ENCODE peak calls at places on chromosome 12, in five cellular contexts. A is lower lobe of right lung, Y is GM23248, J is pancreas, Z is astrocyte. X is an unnamed sample.

GRCh38 chr12:69666798-69667197 is 32.3 kb downstream of the BEST3 start:
- DNase-seq in A (no peak), Y (no peak), J (no peak), Z (no peak), X (no peak)

GRCh38 chr12:13654456-13654855 is 326.9 kb downstream of the GRIN2B start:
- DNase-seq in A (no peak), Y (no peak), J (no peak), Z (no peak), X (no peak)

GRCh38 chr12:128009108-128009507 is 257.9 kb upstream of the TMEM132C start:
- DNase-seq in A (no peak), Y (no peak), J (no peak), Z (no peak), X (no peak)

GRCh38 chr12:23002381-23002780 is 377.4 kb downstream of the ETNK1 start:
- DNase-seq in A (no peak), Y (no peak), J (no peak), Z (no peak), X (no peak)

GRCh38 chr12:68532204-68532886 is 78.4 kb upstream of the RAP1B start:
- DNase-seq in A (no peak), Y (no peak), J (no peak), Z (no peak), X (no peak)

GRCh38 chr12:62848418-62848817 is 86.5 kb downstream of the PPM1H start:
- DNase-seq in A (no peak), Y (peak; percentile 74), J (no peak), Z (peak; percentile 67), X (no peak)

GRCh38 chr12:106369624-106370346 is 12.2 kb downstream of the POLR3B start:
- DNase-seq in A (no peak), Y (peak; percentile 93), J (no peak), Z (peak; percentile 80), X (peak; percentile 55)

GRCh38 chr12:108918960-108919642 is 39.2 kb downstream of the DAO start:
- DNase-seq in A (no peak), Y (no peak), J (no peak), Z (no peak), X (no peak)

GRCh38 chr12:49792181-49792970 is 35.8 kb downstream of the NCKAP5L start:
- DNase-seq in A (no peak), Y (no peak), J (no peak), Z (no peak), X (no peak)

GRCh38 chr12:102954143-102954542 is 3.3 kb upstream of the ASCL1 start:
- DNase-seq in A (no peak), Y (no peak), J (no peak), Z (no peak), X (no peak)

GRCh38 chr12:121793836-121794531 is 496 bp upstream of the RHOF start:
- DNase-seq in A (peak; percentile 96), Y (peak; percentile 98), J (peak; percentile 94), Z (peak; percentile 83), X (peak; percentile 77)

GRCh38 chr12:517538-517937 is 57.8 kb downstream of the B4GALNT3 start:
- DNase-seq in A (no peak), Y (peak; percentile 31), J (no peak), Z (no peak), X (no peak)

GRCh38 chr12:51521554-51522276 is 69.3 kb upstream of the SCN8A start:
- DNase-seq in A (no peak), Y (no peak), J (no peak), Z (peak; percentile 18), X (no peak)

GRCh38 chr12:104930388-104931326 is 27.4 kb downstream of the SLC41A2 start:
- DNase-seq in A (no peak), Y (peak; percentile 83), J (no peak), Z (peak; percentile 51), X (no peak)

GRCh38 chr12:120870415-120870814 is 33.7 kb downstream of the SPPL3 start:
- DNase-seq in A (no peak), Y (no peak), J (no peak), Z (no peak), X (no peak)

GRCh38 chr12:120125792-120126634 is 9.5 kb upstream of the RAB35 start:
- DNase-seq in A (no peak), Y (peak; percentile 52), J (no peak), Z (no peak), X (no peak)

GRCh38 chr12:3646561-3647241 is 106.2 kb downstream of the CRACR2A start:
- DNase-seq in A (no peak), Y (no peak), J (peak; percentile 18), Z (no peak), X (no peak)

GRCh38 chr12:69838086-69838440 is 13.0 kb downstream of the MYRFL start:
- DNase-seq in A (no peak), Y (no peak), J (no peak), Z (no peak), X (no peak)

GRCh38 chr12:90909069-90909676 is 45.8 kb downstream of the CCER1 start:
- DNase-seq in A (no peak), Y (peak; percentile 79), J (peak; percentile 23), Z (peak; percentile 47), X (no peak)

GRCh38 chr12:62466018-62466595 is 519 bp upstream of the MON2 start:
- DNase-seq in A (no peak), Y (peak; percentile 76), J (no peak), Z (peak; percentile 20), X (no peak)

GRCh38 chr12:28463396-28463795 is 273.1 kb downstream of the CCDC91 start:
- DNase-seq in A (no peak), Y (no peak), J (no peak), Z (no peak), X (no peak)

GRCh38 chr12:117053050-117053400 is 46.2 kb downstream of the TESC start:
- DNase-seq in A (no peak), Y (no peak), J (no peak), Z (no peak), X (no peak)

GRCh38 chr12:43210437-43211197 is 341.4 kb downstream of the ADAMTS20 start:
- DNase-seq in A (no peak), Y (peak; percentile 82), J (no peak), Z (peak; percentile 92), X (no peak)

GRCh38 chr12:19440916-19441315 is 1.6 kb downstream of the AEBP2 start:
- DNase-seq in A (no peak), Y (peak; percentile 61), J (no peak), Z (peak; percentile 64), X (no peak)

GRCh38 chr12:125284087-125284486 is 218.9 kb downstream of the AACS start:
- DNase-seq in A (no peak), Y (no peak), J (no peak), Z (no peak), X (no peak)

GRCh38 chr12:27343255-27344000 is 10.8 kb downstream of the BMAL2 start:
- DNase-seq in A (no peak), Y (peak; percentile 94), J (no peak), Z (peak; percentile 97), X (peak; percentile 85)
- H3K27ac ChIP-seq in A (no peak overlapping the region), Y (peak overlapping the region; percentile 95), J (no peak overlapping the region), Z (peak overlapping the region; percentile 79), X (peak overlapping the region; percentile 90)

GRCh38 chr12:130236421-130236820 is 74.2 kb downstream of the FZD10 start:
- DNase-seq in A (no peak), Y (no peak), J (no peak), Z (no peak), X (no peak)

GRCh38 chr12:130242506-130242905 is 80.2 kb downstream of the FZD10 start:
- DNase-seq in A (no peak), Y (no peak), J (no peak), Z (no peak), X (no peak)

GRCh38 chr12:130246560-130246959 is 84.3 kb downstream of the FZD10 start:
- DNase-seq in A (no peak), Y (no peak), J (no peak), Z (no peak), X (no peak)

DNA sequence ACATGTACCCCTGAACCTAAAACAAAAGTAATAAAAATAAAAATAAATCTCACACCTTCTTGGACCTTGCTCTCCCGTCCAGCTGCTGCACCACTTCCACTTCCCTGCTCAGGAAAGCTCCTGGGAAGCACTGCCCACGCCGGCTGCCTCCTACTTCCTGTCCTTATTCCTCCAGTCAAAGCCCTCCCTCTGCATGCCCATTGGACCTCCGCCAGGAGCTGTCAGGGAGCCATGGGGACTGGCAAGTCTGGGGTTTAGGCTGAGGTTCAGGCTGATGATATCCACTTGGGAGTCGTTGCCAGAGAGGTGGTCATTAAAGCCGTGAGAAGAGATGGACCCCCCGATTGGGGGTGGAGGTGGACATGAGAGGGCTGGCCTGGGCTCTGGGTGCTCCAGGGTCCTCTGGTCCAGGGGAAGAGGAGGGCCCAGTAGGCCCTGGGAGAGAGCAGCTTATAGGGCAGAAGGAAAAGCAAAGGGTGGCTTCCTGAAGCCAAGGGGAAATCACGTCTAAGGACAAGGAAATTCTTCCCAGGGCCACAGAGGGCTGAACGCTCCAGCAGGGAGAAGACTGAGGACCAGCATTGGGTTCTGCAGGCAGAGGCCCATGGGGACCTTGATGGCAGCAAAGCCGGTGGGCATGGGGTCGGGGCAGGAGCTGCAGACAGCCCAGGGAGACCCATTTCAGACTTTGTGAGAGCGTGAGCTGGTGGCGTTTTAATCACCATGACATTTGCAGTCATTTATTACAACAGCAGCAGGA is 78.7 kb downstream of the FZD10 start:
- DNase-seq in A (no peak), Y (no peak), J (peak; percentile 37), Z (no peak), X (no peak)
- H3K4me3 ChIP-seq in A (no peak overlapping the region), Y (no peak overlapping the region), J (no peak overlapping the region), Z (no peak overlapping the region), X (no peak overlapping the region)

GRCh38 chr12:78746001-78746400 is 118.6 kb upstream of the SYT1 start:
- DNase-seq in A (no peak), Y (no peak), J (no peak), Z (no peak), X (no peak)
- H3K27ac ChIP-seq in A (no peak overlapping the region), Y (no peak overlapping the region), J (no peak overlapping the region), Z (no peak overlapping the region), X (no peak overlapping the region)

DNA sequence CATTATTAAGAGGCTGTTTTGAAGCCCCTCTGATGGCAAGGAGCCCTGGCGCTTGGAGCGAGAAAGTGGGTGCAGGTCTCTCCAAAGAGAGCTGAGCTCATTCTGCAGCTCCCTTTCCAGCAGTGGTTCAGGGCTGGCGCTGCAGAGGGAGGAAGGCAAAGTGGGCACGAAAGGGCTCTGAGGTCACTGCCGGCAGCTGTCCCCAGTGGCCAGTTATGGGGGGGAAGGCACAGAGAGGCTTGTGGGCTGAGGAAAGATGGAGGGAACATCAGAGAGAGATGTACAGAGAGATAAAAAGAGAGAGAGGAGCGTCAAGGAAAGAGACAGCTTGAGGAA is 75.2 kb upstream of the TBX5 start:
- DNase-seq in A (no peak), Y (peak; percentile 49), J (no peak), Z (no peak), X (no peak)
- H3K4me3 ChIP-seq in A (peak overlapping the region; percentile 49), Y (peak overlapping the region; percentile 86), J (no peak overlapping the region), Z (no peak overlapping the region), X (peak overlapping the region; percentile 35)

DNA sequence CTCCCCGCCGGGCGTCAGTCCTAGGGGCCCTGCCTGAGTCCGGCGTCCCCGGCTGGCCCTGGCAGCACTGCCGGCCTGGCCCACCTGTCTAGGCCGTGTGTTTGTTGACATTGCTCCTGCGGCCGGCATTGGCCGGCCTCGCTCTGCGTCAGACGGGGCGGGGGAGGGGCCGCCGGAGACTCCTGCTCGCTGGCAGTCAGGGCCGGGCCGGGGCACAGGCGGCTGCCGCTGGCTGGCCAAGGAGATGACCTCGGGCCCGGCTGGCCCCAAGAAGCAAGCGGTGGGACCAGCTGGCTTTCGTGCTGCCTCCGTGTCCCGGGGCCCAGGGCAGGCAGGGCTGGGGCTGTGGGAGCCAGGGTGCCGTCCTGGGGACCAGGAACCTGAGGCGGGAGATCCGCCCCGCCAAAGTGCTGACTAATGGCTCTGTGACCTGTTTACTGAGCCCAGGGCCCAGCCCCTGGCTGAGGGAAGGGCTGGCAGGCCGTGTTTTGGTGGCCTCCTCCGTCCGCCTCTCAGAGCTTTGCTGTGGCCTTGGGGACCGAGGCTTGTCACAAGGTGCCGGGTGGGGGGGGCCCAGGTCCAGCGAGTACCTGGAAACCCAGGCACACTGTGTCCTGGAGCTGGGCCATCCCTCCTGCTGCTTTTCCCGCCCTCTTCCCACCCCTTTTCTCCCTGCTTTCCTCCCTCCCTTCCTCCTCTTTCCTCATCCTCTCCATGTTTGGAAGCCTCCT is 1.8 kb downstream of the ULK1 start:
- DNase-seq in A (peak; percentile 95), Y (peak; percentile 94), J (peak; percentile 98), Z (peak; percentile 83), X (peak; percentile 63)
- H3K27ac ChIP-seq in A (peak overlapping the region; percentile 95), Y (peak overlapping the region; percentile 95), J (peak overlapping the region; percentile 100), Z (peak overlapping the region; percentile 91), X (peak overlapping the region; percentile 96)